ENCODE peak calls at places on chromosome X, in six cellular contexts. X is stimulated activated CD8-positive, alpha-beta memory T cell treated with anti-CD3 and anti-CD28 coated beads, Interleukin-7, amount 100 ng/mL, for 24 hours; L is adrenal gland; A is activated naive CD8-positive, alpha-beta T cell treated with anti-CD3 and anti-CD28 coated beads, Interleukin-2, amount 50 U/mL, for 24 hours; G is kidney glomerular epithelial cell; Q is GM23338. S is an unnamed sample.

GRCh38 chrX:104351173-104351769 is 96.5 kb upstream of the ESX1 start:
- DNase-seq in X (no peak), L (no peak), A (no peak), G (peak), Q (no peak), S (peak)

GRCh38 chrX:139324756-139325155 is 205.8 kb upstream of the F9 start:
- DNase-seq in X (no peak), L (no peak), A (no peak), G (no peak), Q (no peak), S (no peak)

GRCh38 chrX:16222123-16222522 is 54.8 kb downstream of the MAGEB17 start:
- DNase-seq in X (no peak), L (no peak), A (no peak), G (no peak), Q (no peak), S (no peak)

GRCh38 chrX:18640686-18641085 is 31.2 kb downstream of the RS1 start:
- DNase-seq in X (no peak), L (no peak), A (no peak), G (no peak), Q (peak), S (no peak)

GRCh38 chrX:153473126-153473525 is 2.8 kb upstream of the HAUS7 start:
- DNase-seq in X (no peak), L (no peak), A (no peak), G (no peak), Q (no peak), S (no peak)

GRCh38 chrX:148960060-148960459 is 459.6 kb downstream of the AFF2 start:
- DNase-seq in X (no peak), L (no peak), A (no peak), G (no peak), Q (no peak), S (no peak)

GRCh38 chrX:13380230-13380629 is 60.4 kb upstream of the ATXN3L start:
- DNase-seq in X (no peak), L (no peak), A (no peak), G (peak), Q (no peak), S (no peak)

GRCh38 chrX:24024819-24025740 is 1.9 kb downstream of the KLHL15 start:
- DNase-seq in X (peak), L (peak), A (peak), G (peak), Q (peak), S (peak)

GRCh38 chrX:110082156-110082555 is 79.2 kb downstream of the TMEM164 start:
- DNase-seq in X (no peak), L (no peak), A (no peak), G (no peak), Q (no peak), S (no peak)

GRCh38 chrX:78796916-78797315 is 49.4 kb downstream of the LPAR4 start:
- DNase-seq in X (no peak), L (no peak), A (no peak), G (no peak), Q (no peak), S (no peak)

GRCh38 chrX:42362219-42362618 is 415.7 kb downstream of the PPP1R2C start:
- DNase-seq in X (no peak), L (no peak), A (no peak), G (no peak), Q (no peak), S (no peak)

GRCh38 chrX:93594780-93595179 is 78.6 kb downstream of the NAP1L3 start:
- DNase-seq in X (no peak), L (no peak), A (no peak), G (no peak), Q (no peak), S (no peak)

GRCh38 chrX:68273887-68274286 is 159.4 kb downstream of the OPHN1 start:
- DNase-seq in X (no peak), L (no peak), A (no peak), G (no peak), Q (peak), S (no peak)

GRCh38 chrX:5068550-5068949 is 1160.1 kb downstream of the NLGN4X start:
- DNase-seq in X (no peak), L (no peak), A (no peak), G (no peak), Q (no peak), S (peak)

GRCh38 chrX:154002215-154002719 is 17.4 kb downstream of the IRAK1 start:
- DNase-seq in X (no peak), L (peak), A (peak), G (peak), Q (peak), S (peak)

GRCh38 chrX:57083143-57083542 is 38.2 kb downstream of the SPIN2B start:
- DNase-seq in X (no peak), L (no peak), A (no peak), G (no peak), Q (peak), S (no peak)

GRCh38 chrX:87391742-87392141 is 125.9 kb upstream of the KLHL4 start:
- DNase-seq in X (no peak), L (no peak), A (no peak), G (no peak), Q (no peak), S (no peak)

GRCh38 chrX:120269379-120270035 is 18.9 kb downstream of the ZBTB33 start:
- DNase-seq in X (no peak), L (no peak), A (no peak), G (no peak), Q (no peak), S (no peak)

GRCh38 chrX:102745513-102746133 is 25.1 kb downstream of the GPRASP3 start:
- DNase-seq in X (no peak), L (no peak), A (peak), G (no peak), Q (peak), S (no peak)

GRCh38 chrX:91331476-91331875 is 103.2 kb upstream of the PABPC5 start:
- DNase-seq in X (no peak), L (no peak), A (no peak), G (no peak), Q (no peak), S (no peak)

GRCh38 chrX:68719904-68720614 is 72.6 kb downstream of the STARD8 start:
- DNase-seq in X (no peak), L (no peak), A (no peak), G (no peak), Q (peak), S (no peak)

GRCh38 chrX:19855700-19856381 is 31.6 kb downstream of the SH3KBP1 start:
- DNase-seq in X (no peak), L (no peak), A (no peak), G (peak), Q (no peak), S (no peak)

GRCh38 chrX:24259544-24260240 is 54.2 kb downstream of the SUPT20HL2 start:
- DNase-seq in X (no peak), L (peak), A (no peak), G (peak), Q (peak), S (no peak)

GRCh38 chrX:20217279-20217678 is 49.4 kb downstream of the RPS6KA3 start:
- DNase-seq in X (no peak), L (no peak), A (no peak), G (peak), Q (no peak), S (no peak)

GRCh38 chrX:150357790-150358189 is 5.3 kb upstream of the MAMLD1 start:
- DNase-seq in X (no peak), L (no peak), A (no peak), G (no peak), Q (no peak), S (no peak)

GRCh38 chrX:85288992-85289723 is 45.4 kb downstream of the ZNF711 start:
- DNase-seq in X (no peak), L (no peak), A (no peak), G (no peak), Q (peak), S (no peak)

GRCh38 chrX:19554786-19555185 is 39.5 kb upstream of the MAP3K15 start:
- DNase-seq in X (no peak), L (no peak), A (peak), G (no peak), Q (no peak), S (no peak)

GRCh38 chrX:113058634-113059033 is 218.0 kb upstream of the AMOT start:
- DNase-seq in X (no peak), L (no peak), A (no peak), G (no peak), Q (no peak), S (no peak)

GRCh38 chrX:13688772-13689518 is at the start of gene RAB9A:
- DNase-seq in X (peak), L (peak), A (peak), G (no peak), Q (peak), S (peak)

GRCh38 chrX:49106930-49107329 is 16.6 kb downstream of the GPKOW start:
- DNase-seq in X (no peak), L (peak), A (no peak), G (peak), Q (peak), S (no peak)

GRCh38 chrX:82081027-82081426 is 879.1 kb downstream of the SH3BGRL start:
- DNase-seq in X (no peak), L (peak), A (no peak), G (no peak), Q (peak), S (no peak)

GRCh38 chrX:97743014-97743413 is 859.3 kb downstream of the RPA4 start:
- DNase-seq in X (no peak), L (peak), A (peak), G (no peak), Q (peak), S (no peak)

GRCh38 chrX:151009582-151009981 is 26.4 kb downstream of the HMGB3 start:
- DNase-seq in X (no peak), L (no peak), A (no peak), G (no peak), Q (no peak), S (no peak)

GRCh38 chrX:131816551-131817136 is 206.5 kb upstream of the STK26 start:
- DNase-seq in X (peak), L (peak), A (peak), G (no peak), Q (no peak), S (peak)

GRCh38 chrX:110267874-110268273 is 50.0 kb downstream of the AMMECR1 start:
- DNase-seq in X (no peak), L (no peak), A (no peak), G (no peak), Q (no peak), S (no peak)

GRCh38 chrX:40647307-40648197 is at the start of gene CXorf38:
- DNase-seq in X (peak), L (peak), A (peak), G (peak), Q (peak), S (peak)

S was measured in PC-9.